ENCODE peak calls at places on chromosomes 13 and 19, in nine cellular contexts. F, Z, X, P, B, U, C, L and G are unnamed samples.

GRCh38 chr13:30362005-30362788 is 54.8 kb upstream of the KATNAL1 start:
- DNase-seq in Z (no peak), L (no peak), U (no peak), B (no peak), P (no peak), X (no peak), F (no peak), C (no peak), G (no peak)

GRCh38 chr13:51832471-51833152 is 12.4 kb downstream of the TMEM272 start:
- DNase-seq in C (peak; percentile 20), B (no peak), Z (peak; percentile 54), X (peak; percentile 18), P (peak; percentile 28), F (peak; percentile 48), L (peak; percentile 10), U (no peak), G (no peak)

GRCh38 chr13:96958286-96958891 is 35.9 kb downstream of the OXGR1 start:
- DNase-seq in L (no peak), X (peak; percentile 28), F (peak; percentile 64), U (no peak), Z (peak; percentile 61), B (no peak), C (peak; percentile 31), P (peak; percentile 71), G (no peak)

GRCh38 chr13:19071161-19071936 is 110.3 kb downstream of the TUBA3C start:
- DNase-seq in X (no peak), P (no peak), F (no peak), U (no peak), C (no peak), B (no peak), L (no peak), Z (no peak), G (no peak)

GRCh38 chr19:543912-544608 is at the start of gene GZMM:
- DNase-seq in X (no peak), L (no peak), Z (no peak), B (no peak), P (no peak), U (no peak), F (no peak), C (no peak), G (no peak)

GRCh38 chr19:6616011-6616410 is 25.1 kb upstream of the CD70 start:
- DNase-seq in U (no peak), C (no peak), P (no peak), B (no peak), Z (no peak), F (no peak), X (no peak), L (peak; percentile 25), G (no peak)

GRCh38 chr13:96181886-96182285 is 92.0 kb downstream of the HS6ST3 start:
- DNase-seq in F (no peak), P (no peak), B (no peak), Z (no peak), C (no peak), X (no peak), U (no peak), L (no peak), G (no peak)

GRCh38 chr19:4861147-4861546 is 6.3 kb downstream of the PLIN3 start:
- DNase-seq in Z (peak; percentile 23), C (no peak), F (no peak), B (no peak), L (no peak), U (no peak), X (no peak), P (no peak), G (no peak)

GRCh38 chr13:113742000-113742441 is 17.0 kb upstream of the TMEM255B start:
- DNase-seq in P (peak; percentile 67), U (no peak), F (peak; percentile 53), C (peak; percentile 24), L (no peak), X (peak; percentile 71), B (no peak), Z (peak; percentile 56), G (no peak)

GRCh38 chr13:102386461-102386860 is 15.4 kb downstream of the FGF14 start:
- DNase-seq in P (no peak), U (no peak), Z (no peak), B (no peak), F (no peak), X (no peak), L (no peak), C (no peak), G (no peak)

GRCh38 chr19:32457540-32457939 is 52.0 kb downstream of the DPY19L3 start:
- DNase-seq in L (no peak), U (no peak), Z (no peak), F (no peak), X (no peak), B (no peak), P (no peak), C (no peak), G (no peak)

GRCh38 chr13:110334841-110335490 is 27.9 kb downstream of the COL4A2 start:
- DNase-seq in F (no peak), L (no peak), Z (peak; percentile 92), P (no peak), X (no peak), B (no peak), C (no peak), U (no peak), G (no peak)

GRCh38 chr19:15525291-15525690 is 17.0 kb downstream of the CYP4F22 start:
- DNase-seq in F (no peak), C (no peak), U (no peak), L (no peak), Z (no peak), B (no peak), P (no peak), X (no peak), G (no peak)

GRCh38 chr19:15526408-15526807 is 18.1 kb downstream of the CYP4F22 start:
- DNase-seq in U (no peak), X (no peak), C (no peak), B (no peak), Z (no peak), L (no peak), P (no peak), F (no peak), G (no peak)

GRCh38 chr19:15529774-15530372 is 21.5 kb downstream of the CYP4F22 start:
- DNase-seq in Z (no peak), F (no peak), P (no peak), L (no peak), C (peak; percentile 38), X (no peak), B (no peak), U (no peak), G (no peak)

GRCh38 chr19:15527705-15528104 is 19.4 kb downstream of the CYP4F22 start:
- DNase-seq in B (no peak), C (no peak), U (no peak), P (no peak), L (no peak), X (no peak), Z (no peak), F (no peak), G (no peak)

DNA sequence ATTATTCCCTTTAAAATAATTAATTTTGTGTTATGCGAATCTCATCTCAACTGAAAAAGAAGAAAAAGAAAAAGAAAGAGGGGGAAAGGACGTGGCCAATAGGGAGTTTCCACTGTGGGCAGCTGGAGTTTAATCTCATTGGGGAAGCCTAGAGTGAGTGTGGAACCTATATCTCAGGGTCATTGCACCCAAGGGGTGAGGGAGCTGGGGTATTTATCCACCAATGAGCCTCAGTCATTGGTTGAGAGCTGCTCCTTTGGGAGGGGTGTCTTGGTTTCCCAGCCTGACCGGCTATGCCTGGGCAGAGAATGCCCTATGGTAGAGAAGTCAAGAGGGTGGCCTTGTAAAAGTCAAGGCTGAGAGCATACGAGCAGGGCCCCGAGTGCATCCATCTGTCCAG is 16.5 kb downstream of the CYP4F22 start:
- DNase-seq in B (no peak), L (no peak), Z (no peak), P (no peak), X (no peak), U (no peak), F (no peak), C (no peak), G (no peak)
- TF ChIP-seq CTCF in B (no peak), L (no peak), Z (no peak), P (no peak), X (no peak), U (no peak), F (no peak), C (no peak), G (no peak)

DNA sequence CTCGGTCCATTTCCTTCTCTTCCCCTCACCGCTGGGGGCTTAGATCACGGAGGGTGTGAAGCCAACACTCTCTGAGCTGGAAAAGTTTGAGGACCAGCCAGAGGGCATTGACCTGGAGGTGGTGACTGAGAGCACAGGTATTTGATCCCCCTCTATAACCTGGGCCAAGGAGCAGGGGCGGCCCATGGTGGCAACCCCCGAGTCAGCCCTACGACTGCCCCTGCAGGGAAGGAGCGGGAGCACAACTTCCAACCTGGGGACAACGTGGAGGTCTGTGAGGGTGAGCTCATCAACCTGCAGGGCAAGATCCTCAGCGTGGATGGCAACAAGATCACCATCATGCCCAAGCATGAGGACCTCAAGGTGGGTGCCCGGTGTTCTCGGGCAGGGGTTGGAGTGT is 11.6 kb upstream of the TIMM50 start:
- DNase-seq in L (no peak), B (no peak), P (no peak), X (no peak), Z (no peak), C (no peak), U (no peak), F (no peak), G (no peak)
- TF ChIP-seq CTCF in L (no peak), B (no peak), P (no peak), X (no peak), Z (no peak), C (no peak), U (no peak), F (no peak), G (no peak)

GRCh38 chr19:19028526-19028925 is 4.8 kb downstream of the SUGP2 start:
- DNase-seq in F (no peak), P (no peak), B (no peak), X (no peak), U (no peak), C (no peak), Z (no peak), L (no peak), G (no peak)

GRCh38 chr19:19032420-19033175 is 719 bp downstream of the SUGP2 start:
- DNase-seq in X (peak; percentile 95), P (peak; percentile 96), U (peak; percentile 86), L (peak; percentile 75), B (peak; percentile 86), C (peak; percentile 77), Z (peak; percentile 94), F (peak; percentile 91), G (peak; percentile 75)

GRCh38 chr19:19034204-19034624 is 811 bp downstream of the ARMC6 start:
- DNase-seq in L (no peak), Z (peak; percentile 76), P (peak; percentile 70), F (peak; percentile 72), C (peak; percentile 83), U (no peak), X (peak; percentile 59), B (peak; percentile 8), G (no peak)

GRCh38 chr19:19033176-19033425 is 216 bp downstream of the SUGP2 start:
- DNase-seq in C (no peak), P (no peak), F (peak; percentile 75), X (no peak), B (no peak), U (no peak), Z (no peak), L (no peak), G (no peak)

GRCh38 chr19:19033426-19034203 is at the start of the genes ARMC6 and SUGP2:
- DNase-seq in Z (peak; percentile 88), F (peak; percentile 96), B (peak; percentile 82), C (peak; percentile 88), X (peak; percentile 88), U (peak; percentile 31), P (peak; percentile 93), L (no peak), G (peak; percentile 60)
- TF ChIP-seq CTCF in Z (peak; percentile 7), F (no peak), B (no peak), C (no peak), X (no peak), U (no peak), P (no peak), L (no peak), G (no peak)

GRCh38 chr13:46804391-46804815 is 7.4 kb upstream of the ESD start:
- DNase-seq in F (no peak), X (peak; percentile 53), C (peak; percentile 57), U (no peak), L (peak; percentile 81), Z (peak; percentile 95), P (no peak), B (no peak), G (no peak)
- TF ChIP-seq CTCF in F (no peak), X (no peak), C (no peak), U (no peak), L (peak; percentile 13), Z (peak; percentile 21), P (no peak), B (no peak), G (no peak)